ENCODE peak calls at places on chromosomes 12 and 14, in four cellular contexts. T is mesenchymal stem cell, B is neuronal stem cell, I is IMR-90. M is an unnamed sample.

GRCh38 chr14:75334191-75335051 is 55.8 kb downstream of the FOS start:
- DNase-seq in T (peak; percentile 82), I (peak; percentile 3), B (no peak), M (no peak)

GRCh38 chr12:46260913-46261476 is 7.8 kb downstream of the SLC38A1 start:
- DNase-seq in B (no peak), I (no peak), T (no peak), M (no peak)

GRCh38 chr12:13097526-13097925 is 5.9 kb downstream of the GSG1 start:
- DNase-seq in I (no peak), T (no peak), B (no peak), M (no peak)

GRCh38 chr12:113302466-113302865 is 32.4 kb downstream of the SLC8B1 start:
- DNase-seq in I (no peak), B (no peak), T (no peak), M (no peak)

GRCh38 chr14:53715390-53715730 is 241.3 kb downstream of the BMP4 start:
- DNase-seq in T (peak; percentile 73), B (no peak), I (peak; percentile 28), M (no peak)

GRCh38 chr12:66371982-66372381 is 69.7 kb downstream of the HELB start:
- DNase-seq in T (no peak), I (no peak), B (no peak), M (no peak)

GRCh38 chr12:3820122-3820521 is 53.1 kb downstream of the PARP11 start:
- DNase-seq in B (no peak), T (peak; percentile 51), I (peak; percentile 65), M (no peak)

GRCh38 chr12:80988986-80989385 is 51.3 kb upstream of the LIN7A start:
- DNase-seq in I (no peak), T (no peak), B (no peak), M (no peak)

GRCh38 chr12:95763809-95764253 is 26.7 kb downstream of the NTN4 start:
- DNase-seq in I (peak; percentile 88), T (peak; percentile 47), B (no peak), M (no peak)

GRCh38 chr12:116719661-116720060 is 18.2 kb downstream of the SPRING1 start:
- DNase-seq in I (no peak), B (no peak), T (no peak), M (no peak)

GRCh38 chr14:30960216-30960615 is 65.2 kb upstream of the AP4S1 start:
- DNase-seq in T (no peak), I (no peak), B (no peak), M (no peak)

GRCh38 chr12:75636607-75637006 is 125.2 kb upstream of the KRR1 start:
- DNase-seq in B (no peak), T (no peak), I (no peak), M (no peak)

GRCh38 chr12:72272731-72273498 is 745 bp downstream of the TRHDE start:
- DNase-seq in T (peak; percentile 80), I (peak; percentile 58), B (peak; percentile 27), M (peak; percentile 46)

GRCh38 chr14:76770521-76771431 is 9.5 kb downstream of the VASH1 start:
- DNase-seq in T (no peak), I (no peak), B (no peak), M (peak; percentile 22)

GRCh38 chr12:48193623-48194022 is 9.5 kb downstream of the OR10AD1 start:
- DNase-seq in I (no peak), T (no peak), B (no peak), M (no peak)

GRCh38 chr12:59027199-59027598 is 106.9 kb upstream of the LRIG3 start:
- DNase-seq in B (no peak), I (no peak), T (no peak), M (no peak)

DNA sequence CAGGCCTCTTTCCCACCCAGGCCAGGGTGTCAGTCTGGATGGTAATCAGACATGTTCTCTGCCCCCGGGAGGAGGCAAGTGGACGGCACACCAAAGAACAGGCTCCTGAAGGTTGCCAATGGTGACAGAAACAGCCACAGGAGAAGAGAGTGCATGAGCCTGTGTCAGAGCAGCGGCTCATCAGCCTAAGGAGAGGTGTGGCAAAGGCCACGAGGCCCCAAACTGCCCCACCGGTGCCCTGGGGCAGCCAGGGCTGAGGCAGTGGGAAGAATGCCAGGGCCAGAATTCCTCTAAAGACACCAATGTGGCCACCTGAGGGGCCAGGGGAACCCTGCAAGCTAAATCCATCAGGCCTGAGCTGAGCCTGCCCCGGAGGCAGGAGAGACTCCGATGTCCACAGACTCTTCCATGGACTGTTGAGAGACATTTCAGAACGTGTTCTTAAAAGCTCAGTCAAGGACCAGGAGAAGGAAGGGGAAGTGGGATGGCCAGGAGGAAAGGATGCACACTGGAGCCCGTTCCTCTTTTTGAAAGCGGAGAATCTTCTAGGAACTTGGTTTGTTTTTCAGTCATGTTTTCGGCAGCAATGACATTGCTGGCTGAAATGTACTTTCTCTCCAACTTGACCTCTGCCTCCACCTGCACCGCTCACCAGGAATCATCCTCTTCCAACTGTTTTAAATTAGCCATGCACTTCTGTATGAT is 176.3 kb upstream of the FKBP4 start:
- DNase-seq in I (no peak), T (no peak), B (no peak), M (no peak)
- H3K14ac ChIP-seq in I (no peak overlapping the region), T (no peak overlapping the region), B (no peak overlapping the region), M (no peak overlapping the region)

DNA sequence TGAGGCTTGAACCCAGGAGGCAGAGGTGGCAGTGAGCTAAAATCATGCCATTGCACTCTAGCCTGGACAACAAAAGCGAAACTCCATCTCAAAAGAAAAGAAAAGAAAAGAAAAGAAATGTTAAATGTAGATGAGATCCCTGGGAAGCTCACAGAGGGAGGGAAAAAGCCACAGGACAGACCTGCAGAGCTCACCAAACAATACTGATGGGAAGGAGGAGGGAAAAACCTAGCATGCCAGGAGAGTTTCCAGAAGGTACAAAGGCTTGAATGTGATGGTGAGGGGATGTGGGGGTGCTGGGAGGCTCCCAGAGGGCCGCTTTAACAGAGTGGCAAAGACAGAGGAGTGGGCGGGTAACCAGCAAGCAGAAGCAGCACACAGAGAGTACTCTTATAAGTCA is 72.3 kb downstream of the PTPN21 start:
- DNase-seq in B (no peak), T (no peak), I (no peak), M (no peak)
- H3K14ac ChIP-seq in B (no peak overlapping the region), T (no peak overlapping the region), I (no peak overlapping the region), M (no peak overlapping the region)

GRCh38 chr12:7047318-7047717 is 13.2 kb upstream of the C1S start:
- DNase-seq in I (no peak), B (no peak), T (no peak), M (no peak)
- H3K14ac ChIP-seq in I (no peak overlapping the region), B (no peak overlapping the region), T (no peak overlapping the region), M (no peak overlapping the region)

GRCh38 chr12:69406217-69406616 is 46.7 kb downstream of the YEATS4 start:
- DNase-seq in T (no peak), B (no peak), I (no peak), M (no peak)

GRCh38 chr12:69405466-69405865 is 45.9 kb downstream of the YEATS4 start:
- DNase-seq in B (no peak), T (peak; percentile 95), I (peak; percentile 98), M (no peak)

GRCh38 chr12:69401940-69402339 is 42.4 kb downstream of the YEATS4 start:
- DNase-seq in T (no peak), I (no peak), B (no peak), M (no peak)

GRCh38 chr12:69410571-69410970 is 51.0 kb downstream of the YEATS4 start:
- DNase-seq in B (no peak), I (no peak), T (no peak), M (no peak)

DNA sequence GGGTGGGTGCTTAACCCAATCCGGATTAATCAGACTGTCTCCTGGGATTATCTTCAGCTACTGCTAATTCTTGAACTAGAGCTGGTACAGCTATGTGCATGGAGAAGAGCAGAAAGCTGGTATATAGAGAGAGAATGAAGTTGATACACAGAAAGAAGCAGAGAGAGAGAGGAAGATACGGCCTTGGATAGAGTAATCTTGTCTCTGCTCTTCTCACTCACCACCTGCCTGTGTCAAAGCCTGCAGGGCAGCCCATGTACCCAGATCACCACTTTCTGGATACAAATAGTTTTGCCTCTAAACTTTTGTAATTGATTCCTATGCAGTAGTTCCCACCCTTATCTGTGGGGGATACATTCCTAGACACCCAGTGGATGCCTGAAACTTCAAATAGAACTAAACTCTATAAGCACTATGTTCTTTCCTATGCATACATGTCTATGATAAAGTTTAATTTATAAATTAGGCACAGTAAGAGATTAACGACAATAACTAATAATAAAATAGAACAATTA is 45.4 kb downstream of the YEATS4 start:
- DNase-seq in T (no peak), I (no peak), B (no peak), M (no peak)
- H3K14ac ChIP-seq in T (no peak overlapping the region), I (peak overlapping the region; percentile 49), B (no peak overlapping the region), M (no peak overlapping the region)

DNA sequence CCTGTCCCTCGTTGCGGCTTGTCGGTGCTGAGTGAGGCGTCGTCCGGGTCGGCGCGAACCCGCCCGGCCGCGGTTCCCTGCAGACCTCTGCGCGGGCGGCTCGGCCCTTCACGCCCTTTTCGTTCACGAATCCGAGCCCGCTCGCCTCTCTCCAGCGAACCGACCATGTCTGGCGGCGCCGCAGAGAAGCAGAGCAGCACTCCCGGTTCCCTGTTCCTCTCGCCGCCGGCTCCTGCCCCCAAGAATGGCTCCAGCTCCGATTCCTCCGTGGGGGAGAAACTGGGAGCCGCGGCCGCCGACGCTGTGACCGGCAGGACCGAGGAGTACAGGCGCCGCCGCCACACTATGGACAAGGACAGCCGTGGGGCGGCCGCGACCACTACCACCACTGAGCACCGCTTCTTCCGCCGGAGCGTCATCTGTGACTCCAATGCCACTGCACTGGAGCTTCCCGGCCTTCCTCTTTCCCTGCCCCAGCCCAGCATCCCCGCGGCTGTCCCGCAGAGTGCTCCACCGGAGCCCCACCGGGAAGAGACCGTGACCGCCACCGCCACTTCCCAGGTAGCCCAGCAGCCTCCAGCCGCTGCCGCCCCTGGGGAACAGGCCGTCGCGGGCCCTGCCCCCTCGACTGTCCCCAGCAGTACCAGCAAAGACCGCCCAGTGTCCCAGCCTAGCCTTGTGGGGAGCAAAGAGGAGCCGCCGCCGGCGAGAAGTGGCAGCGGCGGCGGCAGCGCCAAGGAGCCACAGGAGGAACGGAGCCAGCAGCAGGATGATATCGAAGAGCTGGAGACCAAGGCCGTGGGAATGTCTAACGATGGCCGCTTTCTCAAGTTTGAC is 1.2 kb downstream of the WNK1 start:
- DNase-seq in I (no peak), B (no peak), T (peak; percentile 44), M (peak; percentile 50)
- H3K14ac ChIP-seq in I (peak overlapping the region; percentile 74), B (peak overlapping the region; percentile 94), T (peak overlapping the region; percentile 99), M (peak overlapping the region; percentile 75)

GRCh38 chr14:99234366-99234765 is 37.6 kb downstream of the BCL11B start:
- DNase-seq in I (no peak), B (no peak), T (no peak), M (no peak)
- H3K14ac ChIP-seq in I (no peak overlapping the region), B (no peak overlapping the region), T (no peak overlapping the region), M (no peak overlapping the region)

GRCh38 chr12:6312529-6313325 is 2.2 kb downstream of the PLEKHG6 start:
- DNase-seq in T (peak; percentile 63), B (no peak), I (no peak), M (peak; percentile 93)
- H3K14ac ChIP-seq in T (peak overlapping the region; percentile 22), B (peak overlapping the region; percentile 100), I (peak overlapping the region; percentile 32), M (peak overlapping the region; percentile 16)